ENCODE peak calls at places on chromosomes 11 and 22, in nine cellular contexts. E is lower leg skin; S is neural crest cell; J is left cardiac atrium; W is stimulated activated CD4-positive, alpha-beta T cell treated with anti-CD3 and anti-CD28 coated beads, Interleukin-12 subunit alpha, Interleukin-12 subunit beta, amount 100 ng/mL, for 4 hours; U is AG09309; C is stimulated activated naive B cell treated with anti-CD40 and anti-IgM and Interleukin-4, amounts not matched to agents 10 μg/mL and 1 μg/mL and 100 μg/mL, for 72 hours; K is GF-D8; N is right atrium auricular region. A is an unnamed sample.
A peak's percentile ranks its signal among the peaks of the same experiment; 100 is the strongest.

GRCh38 chr22:21755855-21756284 is 20.3 kb upstream of the YPEL1 start:
- DNase-seq in E (no peak), S (no peak), J (no peak), W (no peak), U (no peak), C (peak; percentile 68), K (no peak), N (no peak), A (no peak)

GRCh38 chr11:131584694-131585592 is 214.5 kb downstream of the NTM start:
- DNase-seq in E (no peak), S (peak; percentile 35), J (no peak), W (no peak), U (no peak), C (no peak), K (peak; percentile 100), N (no peak), A (peak; percentile 36)

GRCh38 chr11:7525424-7525823 is 11.6 kb downstream of the PPFIBP2 start:
- DNase-seq in E (no peak), S (no peak), J (no peak), W (no peak), U (no peak), C (no peak), K (no peak), N (no peak), A (no peak)

GRCh38 chr22:48884786-48885185 is 942.9 kb downstream of the BRD1 start:
- DNase-seq in E (no peak), S (no peak), J (no peak), W (no peak), U (no peak), C (no peak), K (no peak), N (no peak), A (no peak)

GRCh38 chr11:69702239-69702668 is 1.6 kb downstream of the FGF19 start:
- DNase-seq in E (no peak), S (no peak), J (no peak), W (no peak), U (no peak), C (no peak), K (no peak), N (no peak), A (no peak)

GRCh38 chr22:46365166-46365624 is 29.7 kb downstream of the TRMU start:
- DNase-seq in E (no peak), S (no peak), J (no peak), W (no peak), U (no peak), C (no peak), K (no peak), N (no peak), A (no peak)

GRCh38 chr11:61332266-61332822 is 561 bp downstream of the DDB1 start:
- DNase-seq in E (no peak), S (no peak), J (no peak), W (no peak), U (no peak), C (no peak), K (no peak), N (no peak), A (no peak)

GRCh38 chr11:44687310-44687842 is 39.4 kb upstream of the TSPAN18 start:
- DNase-seq in E (no peak), S (no peak), J (no peak), W (no peak), U (no peak), C (peak; percentile 6), K (no peak), N (no peak), A (peak; percentile 9)

GRCh38 chr11:6229911-6230310 is 4.5 kb downstream of the FHIP1B start:
- DNase-seq in E (no peak), S (no peak), J (no peak), W (no peak), U (no peak), C (no peak), K (no peak), N (no peak), A (no peak)

GRCh38 chr11:24145411-24145810 is 351.4 kb upstream of the LUZP2 start:
- DNase-seq in E (no peak), S (no peak), J (no peak), W (no peak), U (no peak), C (no peak), K (no peak), N (no peak), A (no peak)

GRCh38 chr11:114321621-114322257 is 25.5 kb downstream of the NNMT start:
- DNase-seq in E (no peak), S (no peak), J (peak; percentile 51), W (no peak), U (peak; percentile 92), C (no peak), K (no peak), N (no peak), A (no peak)

GRCh38 chr11:285894-286220 is 3.1 kb upstream of the PGGHG start:
- DNase-seq in E (no peak), S (no peak), J (no peak), W (no peak), U (no peak), C (no peak), K (no peak), N (no peak), A (no peak)

GRCh38 chr11:72676874-72677341 is 2.7 kb upstream of the PDE2A start:
- DNase-seq in E (no peak), S (peak; percentile 84), J (peak; percentile 75), W (peak; percentile 72), U (no peak), C (peak; percentile 38), K (no peak), N (no peak), A (peak; percentile 35)

GRCh38 chr11:31619980-31620379 is 110.4 kb downstream of the ELP4 start:
- DNase-seq in E (no peak), S (no peak), J (no peak), W (no peak), U (no peak), C (no peak), K (no peak), N (no peak), A (peak; percentile 20)

GRCh38 chr11:11731311-11732083 is 109.7 kb upstream of the GALNT18 start:
- DNase-seq in E (no peak), S (no peak), J (peak; percentile 22), W (no peak), U (peak; percentile 32), C (no peak), K (no peak), N (no peak), A (no peak)

GRCh38 chr11:110509485-110509884 is 79.7 kb downstream of the FDX1 start:
- DNase-seq in E (no peak), S (no peak), J (no peak), W (no peak), U (no peak), C (no peak), K (no peak), N (no peak), A (no peak)

GRCh38 chr11:128776434-128777284 is 82.8 kb downstream of the FLI1 start:
- DNase-seq in E (no peak), S (peak; percentile 70), J (peak; percentile 79), W (peak; percentile 25), U (no peak), C (no peak), K (no peak), N (peak; percentile 68), A (no peak)

GRCh38 chr22:42901790-42902508 is 44.9 kb upstream of the ARFGAP3 start:
- DNase-seq in E (no peak), S (no peak), J (no peak), W (no peak), U (no peak), C (no peak), K (no peak), N (no peak), A (peak; percentile 40)

GRCh38 chr11:59206635-59207034 is 6.1 kb downstream of the MPEG1 start:
- DNase-seq in E (no peak), S (peak; percentile 36), J (peak; percentile 37), W (no peak), U (no peak), C (no peak), K (no peak), N (no peak), A (peak; percentile 30)

A was measured in MV-4-11.